ENCODE peak calls at places on chromosome 16, in five cellular contexts. H is astrocyte, X is prostate gland, V is fibroblast of lung, R is right cardiac atrium. O is an unnamed sample. For H3K9me3, the result is how much of the 10 kb centered on the place peaks cover.

GRCh38 chr16:57803413-57803990 is 1.2 kb upstream of the KIFC3 start:
- DNase-seq in H (no peak), X (no peak), V (no peak), R (peak), O (no peak)

GRCh38 chr16:2783581-2784375 is 3.6 kb downstream of the PRSS33 start:
- DNase-seq in H (no peak), X (no peak), V (no peak), R (peak), O (no peak)

GRCh38 chr16:24497405-24497804 is 42.0 kb upstream of the RBBP6 start:
- DNase-seq in H (no peak), X (no peak), V (peak), R (no peak), O (no peak)

GRCh38 chr16:1781758-1782407 is 488 bp downstream of the SPSB3 start:
- DNase-seq in H (no peak), X (no peak), V (peak), R (no peak), O (peak)

GRCh38 chr16:31569360-31569717 is 41.6 kb downstream of the AHSP start:
- DNase-seq in H (no peak), X (no peak), V (no peak), R (no peak), O (no peak)

GRCh38 chr16:86029131-86029741 is 130.3 kb downstream of the IRF8 start:
- DNase-seq in H (peak), X (no peak), V (peak), R (peak), O (peak)

GRCh38 chr16:66103245-66103644 is 263.2 kb upstream of the CDH5 start:
- DNase-seq in H (no peak), X (no peak), V (peak), R (no peak), O (no peak)

GRCh38 chr16:85291302-85292148 is 179.3 kb upstream of the CIBAR2 start:
- DNase-seq in H (no peak), X (no peak), V (no peak), R (peak), O (no peak)

GRCh38 chr16:81198635-81199034 is 39.9 kb upstream of the BCO1 start:
- DNase-seq in H (no peak), X (no peak), V (no peak), R (no peak), O (no peak)

GRCh38 chr16:57675752-57676623 is 7.9 kb downstream of the ADGRG3 start:
- DNase-seq in H (no peak), X (no peak), V (no peak), R (no peak), O (no peak)

GRCh38 chr16:86956437-86956836 is 360.8 kb downstream of the C16orf95 start:
- DNase-seq in H (no peak), X (no peak), V (no peak), R (no peak), O (no peak)

GRCh38 chr16:88383401-88384221 is 852 bp downstream of the ZNF469 start:
- DNase-seq in H (peak), X (no peak), V (peak), R (peak), O (no peak)
- H3K27ac ChIP-seq in H (peak), X (no peak), V (peak), R (no peak), O (no peak)

GRCh38 chr16:72313903-72314302 is 141.9 kb upstream of the PMFBP1 start:
- DNase-seq in H (no peak), X (no peak), V (no peak), R (no peak), O (no peak)
- H3K9me3 ChIP-seq in H (under half), X (under half), V (under half), R (under half), O (under half)

GRCh38 chr16:74437-75318 is 2.2 kb upstream of the RHBDF1 start:
- DNase-seq in H (no peak), X (no peak), V (no peak), R (no peak), O (no peak)
- H3K4me3 ChIP-seq in H (no peak), X (no peak), V (no peak), R (no peak), O (no peak)

DNA sequence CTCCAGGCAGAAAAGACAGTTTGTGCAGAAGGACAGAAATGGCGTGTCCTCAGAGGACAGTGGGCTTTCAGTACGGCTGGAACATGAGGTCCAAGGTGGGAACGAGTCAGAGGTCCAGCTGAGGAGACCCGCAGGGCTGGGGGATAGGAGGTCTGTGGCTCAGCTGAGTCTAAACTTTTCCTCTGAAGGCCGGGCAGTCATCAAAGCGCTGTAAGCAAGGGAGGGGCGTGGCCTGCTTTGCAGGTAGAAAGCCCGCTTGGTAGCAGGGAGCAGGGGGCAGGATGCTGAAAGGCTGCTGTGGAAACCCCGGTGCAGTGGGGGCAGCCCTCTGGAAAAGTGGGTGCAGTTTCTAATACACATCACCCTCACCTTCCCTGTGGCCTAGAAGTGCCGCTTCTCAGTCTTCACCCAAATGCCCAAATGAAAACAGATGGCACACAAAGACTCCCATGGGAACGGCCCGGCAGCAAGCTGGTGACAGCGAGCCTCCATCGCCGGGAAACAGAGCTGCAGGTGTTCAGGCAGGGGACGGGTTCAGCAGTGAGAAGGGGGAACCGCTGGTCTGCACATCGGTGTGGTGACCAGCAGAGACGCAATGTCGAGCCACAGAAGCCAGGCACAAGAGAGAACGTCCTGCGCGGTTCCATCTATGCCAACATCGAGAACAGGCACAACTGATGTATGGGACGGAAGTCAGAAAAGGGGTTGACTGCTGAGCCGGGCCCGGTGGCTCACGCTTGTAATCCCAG is 12.2 kb upstream of the OSGIN1 start:
- DNase-seq in H (no peak), X (no peak), V (no peak), R (peak), O (no peak)
- H3K27ac ChIP-seq in H (no peak), X (no peak), V (no peak), R (no peak), O (no peak)

GRCh38 chr16:69194488-69194887 is 7.5 kb downstream of the SNTB2 start:
- DNase-seq in H (no peak), X (no peak), V (no peak), R (no peak), O (no peak)
- H3K9me3 ChIP-seq in H (under half), X (under half), V (under half), R (under half), O (under half)

GRCh38 chr16:67517661-67518423 is 10.8 kb upstream of the RIPOR1 start:
- DNase-seq in H (no peak), X (no peak), V (no peak), R (no peak), O (peak)
- H3K4me3 ChIP-seq in H (no peak), X (no peak), V (no peak), R (no peak), O (no peak)

GRCh38 chr16:15640966-15641365 is 2.0 kb downstream of the MARF1 start:
- DNase-seq in H (no peak), X (no peak), V (no peak), R (no peak), O (no peak)

GRCh38 chr16:15636392-15636873 is 6.5 kb downstream of the MARF1 start:
- DNase-seq in H (no peak), X (no peak), V (no peak), R (no peak), O (no peak)

GRCh38 chr16:15639061-15639568 is 3.8 kb downstream of the MARF1 start:
- DNase-seq in H (no peak), X (no peak), V (no peak), R (no peak), O (no peak)

GRCh38 chr16:15631730-15632409 is 11.1 kb downstream of the MARF1 start:
- DNase-seq in H (no peak), X (no peak), V (no peak), R (no peak), O (no peak)

DNA sequence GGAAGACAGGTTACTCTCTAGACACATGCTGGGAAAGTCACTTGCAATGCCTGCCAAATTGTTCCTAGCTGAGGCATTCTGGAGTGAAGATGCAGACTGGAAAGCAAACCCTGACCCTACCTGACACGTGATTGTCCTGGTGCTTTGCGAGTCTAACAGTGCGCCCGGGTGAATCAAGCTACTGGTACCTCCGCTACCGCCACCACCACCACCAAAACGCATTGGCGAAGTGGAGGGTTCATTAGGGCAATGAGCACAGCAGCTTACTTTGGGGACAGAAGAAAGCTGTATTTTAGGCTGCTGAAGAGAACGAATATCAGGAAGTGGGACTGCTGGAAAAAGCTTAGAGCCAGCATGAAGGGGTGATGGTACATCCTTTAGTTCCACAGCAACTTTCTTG is 7.0 kb downstream of the MARF1 start:
- DNase-seq in H (no peak), X (no peak), V (no peak), R (no peak), O (no peak)
- H3K27ac ChIP-seq in H (no peak), X (no peak), V (no peak), R (no peak), O (no peak)

O was measured in small intestine.